ENCODE peak calls at places on chromosomes 12 and 14, in four cellular contexts. K, H, I and R are unnamed samples.

GRCh38 chr14:99579903-99580570 is 24.0 kb downstream of the CCDC85C start:
- DNase-seq in K (no peak), I (peak), H (peak), R (peak)

GRCh38 chr12:50043308-50043707 is 14.1 kb upstream of the ASIC1 start:
- DNase-seq in K (no peak), I (no peak), H (no peak), R (no peak)

GRCh38 chr12:17459214-17459613 is 630.8 kb downstream of the RERGL start:
- DNase-seq in I (no peak), K (no peak), H (no peak), R (no peak)

GRCh38 chr12:93616584-93617101 is 44.2 kb downstream of the SOCS2 start:
- DNase-seq in K (no peak), H (peak), I (peak), R (peak)

GRCh38 chr12:27542628-27543027 is 18.6 kb downstream of the PPFIBP1 start:
- DNase-seq in H (peak), K (no peak), I (peak), R (no peak)

GRCh38 chr12:116381744-116382455 is 104.4 kb upstream of the MED13L start:
- DNase-seq in K (no peak), H (peak), I (peak), R (peak)

GRCh38 chr12:10242539-10242938 is 29.9 kb downstream of the GABARAPL1 start:
- DNase-seq in K (no peak), H (no peak), I (no peak), R (no peak)

GRCh38 chr12:101857043-101857558 is 20.3 kb upstream of the DRAM1 start:
- DNase-seq in H (peak), K (no peak), I (peak), R (peak)

GRCh38 chr14:99183716-99184115 is 88.3 kb downstream of the BCL11B start:
- DNase-seq in H (no peak), I (no peak), K (no peak), R (peak)

GRCh38 chr14:77208266-77208978 is 26.8 kb downstream of the TMEM63C start:
- DNase-seq in K (peak), I (peak), H (peak), R (peak)

DNA sequence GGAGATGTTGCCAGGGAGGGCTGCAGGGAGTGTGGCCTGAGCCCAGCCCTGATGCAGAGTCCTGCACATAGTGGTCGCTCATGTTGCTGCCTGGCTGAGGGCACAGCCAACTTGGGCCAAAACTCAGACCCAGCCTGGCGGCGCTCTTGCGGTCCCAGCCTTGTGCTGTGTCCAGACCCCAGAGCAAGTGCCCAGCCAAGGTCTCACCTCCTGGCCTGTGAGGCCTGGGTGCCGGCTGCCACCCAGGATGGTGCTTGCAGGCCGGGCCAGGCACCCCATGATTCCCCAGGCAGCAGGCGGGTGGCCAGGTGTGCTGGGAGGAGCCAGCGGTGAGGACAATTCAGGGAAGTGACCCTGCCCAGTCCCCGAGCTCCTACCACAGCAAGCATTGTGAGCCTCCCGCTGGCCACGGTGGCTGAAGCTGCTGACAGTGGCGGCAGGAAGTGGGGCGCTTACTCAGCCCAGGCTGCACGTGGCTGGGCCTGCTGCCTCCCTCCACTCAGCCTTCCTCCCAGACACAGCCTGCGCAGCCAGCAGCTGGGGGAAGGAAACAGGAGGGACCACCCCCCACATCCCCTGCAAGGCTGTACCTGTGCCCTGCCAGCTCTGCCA is 17.7 kb upstream of the PGF start:
- DNase-seq in I (peak), H (no peak), K (no peak), R (peak)
- H2AFZ ChIP-seq in I (no peak), H (no peak), K (no peak), R (peak)

GRCh38 chr12:72574138-72574537 is 302.0 kb downstream of the TRHDE start:
- DNase-seq in H (no peak), K (no peak), I (no peak), R (no peak)

GRCh38 chr12:72578327-72578726 is 306.2 kb downstream of the TRHDE start:
- DNase-seq in I (no peak), H (no peak), K (no peak), R (no peak)
- H2AFZ ChIP-seq in I (no peak), H (no peak), K (no peak), R (no peak)

GRCh38 chr14:92461891-92462290 is 51.7 kb upstream of the RIN3 start:
- DNase-seq in H (no peak), K (no peak), I (no peak), R (no peak)

GRCh38 chr14:92459479-92460421 is 53.8 kb upstream of the RIN3 start:
- DNase-seq in H (no peak), K (no peak), I (no peak), R (peak)

GRCh38 chr14:92462568-92462967 is 51.0 kb upstream of the RIN3 start:
- DNase-seq in K (no peak), H (no peak), I (no peak), R (no peak)

GRCh38 chr14:92460541-92460915 is 53.1 kb upstream of the RIN3 start:
- DNase-seq in H (no peak), I (no peak), K (no peak), R (peak)

GRCh38 chr14:92460916-92461579 is 52.5 kb upstream of the RIN3 start:
- DNase-seq in K (no peak), I (peak), H (no peak), R (peak)
- H2AFZ ChIP-seq in K (no peak), I (peak), H (no peak), R (peak)

GRCh38 chr12:121799842-121800693 is 3.7 kb upstream of the SETD1B start:
- DNase-seq in I (peak), K (peak), H (peak), R (peak)
- H2AFZ ChIP-seq in I (no peak), K (no peak), H (peak), R (peak)

DNA sequence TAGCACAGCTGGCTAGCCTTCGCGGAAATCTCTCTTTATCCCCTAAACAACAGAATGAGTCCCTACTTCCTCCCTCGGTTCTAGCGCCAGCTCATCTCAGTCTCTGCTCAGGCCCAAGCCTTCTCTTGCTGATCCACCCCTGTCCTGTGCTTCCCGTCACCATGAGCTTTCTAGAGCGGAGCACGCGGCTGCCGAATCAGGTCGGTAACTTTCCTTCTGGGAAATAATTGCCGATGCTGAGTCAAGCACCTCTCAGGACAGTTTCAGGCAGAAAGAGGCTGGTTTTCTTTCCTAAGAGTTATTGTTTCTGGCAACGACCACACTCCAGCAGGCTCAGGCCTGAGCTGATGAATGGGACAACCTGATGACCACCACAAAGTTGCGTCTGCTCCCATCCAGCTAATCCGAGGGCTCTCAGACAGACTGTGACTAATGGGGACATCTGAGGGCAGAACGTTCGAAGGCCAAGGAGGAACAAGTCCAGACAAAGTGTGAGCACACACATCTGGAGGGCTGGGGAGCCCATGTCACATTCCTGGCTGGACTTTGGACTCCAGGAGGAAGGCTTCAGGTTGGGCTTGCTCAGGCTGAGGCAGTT is 13.6 kb upstream of the GPR68 start:
- DNase-seq in I (peak), H (peak), K (no peak), R (peak)
- H2AFZ ChIP-seq in I (peak), H (no peak), K (no peak), R (no peak)